ENCODE peak calls at places on chromosomes 4 and X, in four cellular contexts. P is choroid plexus epithelial cell, Q is GM04504, E is Kasumi-1. K is an unnamed sample.

GRCh38 chr4:56668267-56668666 is 12.8 kb downstream of the HOPX start:
- DNase-seq in P (no peak), Q (no peak), E (peak; percentile 38), K (peak; percentile 37)

GRCh38 chrX:85851418-85851817 is 195.9 kb downstream of the CHM start:
- DNase-seq in E (no peak), Q (no peak), P (peak; percentile 34), K (no peak)

GRCh38 chr4:74659576-74660411 is 134.5 kb downstream of the BTC start:
- DNase-seq in Q (peak; percentile 95), E (peak; percentile 84), P (peak; percentile 99), K (peak; percentile 36)

GRCh38 chr4:79348405-79348804 is 22.5 kb upstream of the NAA11 start:
- DNase-seq in Q (no peak), E (no peak), P (no peak), K (no peak)

GRCh38 chr4:113961322-113961698 is 18.1 kb downstream of the ARSJ start:
- DNase-seq in E (no peak), P (peak; percentile 90), Q (peak; percentile 48), K (no peak)

GRCh38 chr4:145956288-145956890 is 17.8 kb upstream of the ZNF827 start:
- DNase-seq in P (peak; percentile 65), Q (no peak), E (peak; percentile 59), K (peak; percentile 10)

GRCh38 chrX:135707880-135708279 is 5.6 kb upstream of the CT45A1 start:
- DNase-seq in E (peak; percentile 10), Q (no peak), P (no peak), K (peak; percentile 37)

GRCh38 chr4:76950052-76950845 is 697 bp downstream of the SEPTIN11 start:
- DNase-seq in E (peak; percentile 23), P (peak; percentile 58), Q (no peak), K (no peak)

GRCh38 chrX:16839852-16840460 is 30.2 kb downstream of the RBBP7 start:
- DNase-seq in P (peak; percentile 89), E (no peak), Q (no peak), K (no peak)

GRCh38 chr4:78166582-78166981 is 109.5 kb downstream of the FRAS1 start:
- DNase-seq in Q (no peak), E (peak; percentile 52), P (no peak), K (no peak)

GRCh38 chr4:176834531-176834930 is 41.8 kb upstream of the VEGFC start:
- DNase-seq in Q (no peak), P (no peak), E (no peak), K (no peak)

GRCh38 chr4:109411964-109412363 is 21.7 kb upstream of the SEC24B start:
- DNase-seq in Q (no peak), E (no peak), P (peak; percentile 31), K (no peak)

GRCh38 chr4:86582453-86582852 is 11.7 kb upstream of the PTPN13 start:
- DNase-seq in P (no peak), E (no peak), Q (no peak), K (no peak)

GRCh38 chr4:77921701-77922100 is 59.1 kb downstream of the MRPL1 start:
- DNase-seq in Q (peak; percentile 67), E (peak; percentile 52), P (peak; percentile 89), K (peak; percentile 12)

GRCh38 chr4:146927710-146928109 is 18.0 kb downstream of the TTC29 start:
- DNase-seq in P (peak; percentile 13), Q (no peak), E (no peak), K (no peak)

GRCh38 chrX:153564047-153564606 is 34.8 kb downstream of the CCNQ start:
- DNase-seq in E (no peak), P (peak; percentile 10), Q (no peak), K (no peak)

GRCh38 chr4:41142946-41143720 is 71.2 kb downstream of the APBB2 start:
- DNase-seq in E (no peak), P (peak; percentile 97), Q (peak; percentile 90), K (no peak)

GRCh38 chrX:28126886-28127285 is 145.6 kb upstream of the DCAF8L1 start:
- DNase-seq in E (no peak), P (no peak), Q (no peak), K (no peak)

GRCh38 chrX:77743720-77744119 is 42.3 kb downstream of the ATRX start:
- DNase-seq in Q (no peak), E (no peak), P (no peak), K (no peak)

GRCh38 chr4:155758500-155759371 is at the start of gene GUCY1B1:
- DNase-seq in E (peak; percentile 97), P (peak; percentile 96), Q (peak; percentile 80), K (peak; percentile 97)

GRCh38 chr4:89914609-89915008 is 20.0 kb downstream of the MMRN1 start:
- DNase-seq in P (no peak), E (peak; percentile 39), Q (no peak), K (no peak)

GRCh38 chr4:5474756-5475155 is 233.6 kb downstream of the EVC2 start:
- DNase-seq in E (no peak), Q (peak; percentile 3), P (peak; percentile 80), K (no peak)

GRCh38 chrX:123749643-123750042 is 16.8 kb upstream of the THOC2 start:
- DNase-seq in Q (no peak), E (no peak), P (peak; percentile 48), K (no peak)

GRCh38 chr4:47704693-47705325 is 133.1 kb downstream of the CORIN start:
- DNase-seq in E (peak; percentile 82), P (peak; percentile 67), Q (no peak), K (peak; percentile 19)

GRCh38 chr4:38804654-38805295 is at the start of gene TLR1:
- DNase-seq in P (peak; percentile 86), Q (peak; percentile 14), E (peak; percentile 69), K (peak; percentile 29)

GRCh38 chr4:6352031-6352763 is 82.5 kb downstream of the WFS1 start:
- DNase-seq in E (no peak), P (no peak), Q (no peak), K (no peak)

GRCh38 chr4:71415491-71415890 is 76.7 kb downstream of the SLC4A4 start:
- DNase-seq in P (no peak), Q (no peak), E (no peak), K (no peak)

GRCh38 chrX:69137371-69137881 is 27.8 kb downstream of the PJA1 start:
- DNase-seq in E (no peak), P (peak; percentile 75), Q (peak; percentile 54), K (no peak)

GRCh38 chrX:106874075-106874474 is 29.1 kb downstream of the RIPPLY1 start:
- DNase-seq in E (no peak), P (peak; percentile 52), Q (no peak), K (no peak)

GRCh38 chrX:123835661-123836371 is 24.0 kb upstream of the XIAP start:
- DNase-seq in Q (peak; percentile 37), P (peak; percentile 55), E (no peak), K (no peak)

GRCh38 chrX:132918523-132918922 is 39.9 kb downstream of the HS6ST2 start:
- DNase-seq in E (no peak), Q (no peak), P (no peak), K (no peak)

GRCh38 chr4:153348006-153348405 is 3.5 kb downstream of the MND1 start:
- DNase-seq in P (peak; percentile 25), Q (no peak), E (no peak), K (no peak)

GRCh38 chr4:4985844-4986243 is 33.4 kb downstream of the CYTL1 start:
- DNase-seq in E (peak; percentile 8), Q (no peak), P (no peak), K (peak; percentile 7)

GRCh38 chr4:181181331-181181730 is 1061.9 kb upstream of the TENM3 start:
- DNase-seq in Q (no peak), P (no peak), E (no peak), K (no peak)

GRCh38 chr4:77007358-77008230 is 58.0 kb downstream of the SEPTIN11 start:
- DNase-seq in Q (no peak), E (peak; percentile 25), P (peak; percentile 91), K (no peak)

GRCh38 chr4:122652379-122652778 is 31.5 kb upstream of the IL21 start:
- DNase-seq in P (peak; percentile 91), E (peak; percentile 41), Q (peak; percentile 44), K (peak; percentile 8)

GRCh38 chr4:145609494-145610427 is 9.4 kb upstream of the MMAA start:
- DNase-seq in Q (peak; percentile 64), E (peak; percentile 65), P (peak; percentile 86), K (peak; percentile 39)

K was measured in GDM1.